ENCODE peak calls at places on chromosomes 6 and 20, in eight cellular contexts. One of them, this sample, is unnamed.

GRCh38 chr20:63698739-63699465 is 2.5 kb downstream of the TNFRSF6B start:
- DNase-seq in mammary epithelial cell: peak; percentile 94
- DNase-seq in colonic mucosa: no peak
- DNase-seq in tibial nerve: peak; percentile 19
- DNase-seq in endothelial cell of umbilical vein: peak; percentile 90
- DNase-seq in suprapubic skin: no peak
- DNase-seq in OCI-LY7: no peak
- DNase-seq in heart left ventricle: peak; percentile 44
- DNase-seq in this sample: no peak

GRCh38 chr6:10720229-10720959 is 2.5 kb upstream of the TMEM14C start:
- DNase-seq in mammary epithelial cell: peak; percentile 43
- DNase-seq in colonic mucosa: peak; percentile 74
- DNase-seq in tibial nerve: no peak
- DNase-seq in endothelial cell of umbilical vein: peak; percentile 54
- DNase-seq in suprapubic skin: no peak
- DNase-seq in OCI-LY7: no peak
- DNase-seq in heart left ventricle: peak; percentile 69
- DNase-seq in this sample: peak; percentile 60

GRCh38 chr6:72783667-72784066 is 161.8 kb downstream of the KCNQ5 start:
- DNase-seq in mammary epithelial cell: no peak
- DNase-seq in colonic mucosa: no peak
- DNase-seq in tibial nerve: no peak
- DNase-seq in endothelial cell of umbilical vein: no peak
- DNase-seq in suprapubic skin: no peak
- DNase-seq in OCI-LY7: no peak
- DNase-seq in heart left ventricle: no peak
- DNase-seq in this sample: no peak

GRCh38 chr20:47691632-47692031 is 93.6 kb downstream of the SULF2 start:
- DNase-seq in mammary epithelial cell: peak; percentile 46
- DNase-seq in colonic mucosa: no peak
- DNase-seq in tibial nerve: no peak
- DNase-seq in endothelial cell of umbilical vein: no peak
- DNase-seq in suprapubic skin: no peak
- DNase-seq in OCI-LY7: no peak
- DNase-seq in heart left ventricle: no peak
- DNase-seq in this sample: no peak

GRCh38 chr20:62501801-62502495 is 26.2 kb upstream of the GATA5 start:
- DNase-seq in mammary epithelial cell: peak; percentile 82
- DNase-seq in colonic mucosa: no peak
- DNase-seq in tibial nerve: no peak
- DNase-seq in endothelial cell of umbilical vein: peak; percentile 65
- DNase-seq in suprapubic skin: no peak
- DNase-seq in OCI-LY7: no peak
- DNase-seq in heart left ventricle: no peak
- DNase-seq in this sample: no peak

GRCh38 chr6:151546941-151547659 is 53.3 kb downstream of the CCDC170 start:
- DNase-seq in mammary epithelial cell: no peak
- DNase-seq in colonic mucosa: no peak
- DNase-seq in tibial nerve: no peak
- DNase-seq in endothelial cell of umbilical vein: no peak
- DNase-seq in suprapubic skin: no peak
- DNase-seq in OCI-LY7: no peak
- DNase-seq in heart left ventricle: no peak
- DNase-seq in this sample: no peak

GRCh38 chr20:24100370-24101011 is 111.9 kb upstream of the GGTLC1 start:
- DNase-seq in mammary epithelial cell: peak; percentile 66
- DNase-seq in colonic mucosa: peak; percentile 40
- DNase-seq in tibial nerve: peak; percentile 47
- DNase-seq in endothelial cell of umbilical vein: peak; percentile 64
- DNase-seq in suprapubic skin: no peak
- DNase-seq in OCI-LY7: peak; percentile 41
- DNase-seq in heart left ventricle: peak; percentile 38
- DNase-seq in this sample: peak; percentile 54

GRCh38 chr6:145886228-145886956 is 71.8 kb upstream of the FBXO30 start:
- DNase-seq in mammary epithelial cell: no peak
- DNase-seq in colonic mucosa: no peak
- DNase-seq in tibial nerve: no peak
- DNase-seq in endothelial cell of umbilical vein: no peak
- DNase-seq in suprapubic skin: no peak
- DNase-seq in OCI-LY7: no peak
- DNase-seq in heart left ventricle: no peak
- DNase-seq in this sample: no peak

GRCh38 chr20:42441862-42442196 is 747.9 kb downstream of the PTPRT start:
- DNase-seq in mammary epithelial cell: no peak
- DNase-seq in colonic mucosa: no peak
- DNase-seq in tibial nerve: no peak
- DNase-seq in endothelial cell of umbilical vein: no peak
- DNase-seq in suprapubic skin: no peak
- DNase-seq in OCI-LY7: no peak
- DNase-seq in heart left ventricle: no peak
- DNase-seq in this sample: no peak

GRCh38 chr6:44976677-44977405 is 351.3 kb upstream of the RUNX2 start:
- DNase-seq in mammary epithelial cell: peak; percentile 63
- DNase-seq in colonic mucosa: no peak
- DNase-seq in tibial nerve: no peak
- DNase-seq in endothelial cell of umbilical vein: no peak
- DNase-seq in suprapubic skin: no peak
- DNase-seq in OCI-LY7: no peak
- DNase-seq in heart left ventricle: no peak
- DNase-seq in this sample: no peak

GRCh38 chr6:89067796-89068195 is 12.8 kb upstream of the PNRC1 start:
- DNase-seq in mammary epithelial cell: peak; percentile 73
- DNase-seq in colonic mucosa: no peak
- DNase-seq in tibial nerve: no peak
- DNase-seq in endothelial cell of umbilical vein: no peak
- DNase-seq in suprapubic skin: no peak
- DNase-seq in OCI-LY7: no peak
- DNase-seq in heart left ventricle: no peak
- DNase-seq in this sample: no peak

GRCh38 chr6:9933674-9934073 is 481.2 kb downstream of the TFAP2A start:
- DNase-seq in mammary epithelial cell: peak; percentile 48
- DNase-seq in colonic mucosa: no peak
- DNase-seq in tibial nerve: no peak
- DNase-seq in endothelial cell of umbilical vein: no peak
- DNase-seq in suprapubic skin: no peak
- DNase-seq in OCI-LY7: no peak
- DNase-seq in heart left ventricle: no peak
- DNase-seq in this sample: no peak

GRCh38 chr20:64116016-64116415 is 8.7 kb upstream of the NPBWR2 start:
- DNase-seq in mammary epithelial cell: no peak
- DNase-seq in colonic mucosa: no peak
- DNase-seq in tibial nerve: no peak
- DNase-seq in endothelial cell of umbilical vein: no peak
- DNase-seq in suprapubic skin: peak; percentile 65
- DNase-seq in OCI-LY7: no peak
- DNase-seq in heart left ventricle: peak; percentile 12
- DNase-seq in this sample: no peak

GRCh38 chr20:34948030-34948429 is 7.6 kb downstream of the GSS start:
- DNase-seq in mammary epithelial cell: peak; percentile 67
- DNase-seq in colonic mucosa: no peak
- DNase-seq in tibial nerve: no peak
- DNase-seq in endothelial cell of umbilical vein: no peak
- DNase-seq in suprapubic skin: no peak
- DNase-seq in OCI-LY7: no peak
- DNase-seq in heart left ventricle: no peak
- DNase-seq in this sample: no peak

GRCh38 chr6:108957221-108957620 is 109.0 kb downstream of the ARMC2 start:
- DNase-seq in mammary epithelial cell: no peak
- DNase-seq in colonic mucosa: no peak
- DNase-seq in tibial nerve: no peak
- DNase-seq in endothelial cell of umbilical vein: no peak
- DNase-seq in suprapubic skin: no peak
- DNase-seq in OCI-LY7: no peak
- DNase-seq in heart left ventricle: no peak
- DNase-seq in this sample: no peak

GRCh38 chr6:13485923-13486557 is 1.4 kb downstream of the GFOD1 start:
- DNase-seq in mammary epithelial cell: peak; percentile 61
- DNase-seq in colonic mucosa: peak; percentile 37
- DNase-seq in tibial nerve: no peak
- DNase-seq in endothelial cell of umbilical vein: peak; percentile 38
- DNase-seq in suprapubic skin: no peak
- DNase-seq in OCI-LY7: peak; percentile 90
- DNase-seq in heart left ventricle: peak; percentile 37
- DNase-seq in this sample: no peak

GRCh38 chr6:69138893-69139494 is 503.9 kb downstream of the ADGRB3 start:
- DNase-seq in mammary epithelial cell: peak; percentile 30
- DNase-seq in colonic mucosa: no peak
- DNase-seq in tibial nerve: no peak
- DNase-seq in endothelial cell of umbilical vein: no peak
- DNase-seq in suprapubic skin: no peak
- DNase-seq in OCI-LY7: no peak
- DNase-seq in heart left ventricle: peak; percentile 45
- DNase-seq in this sample: no peak

GRCh38 chr6:167476844-167477595 is 152.1 kb downstream of the TTLL2 start:
- DNase-seq in mammary epithelial cell: no peak
- DNase-seq in colonic mucosa: no peak
- DNase-seq in tibial nerve: no peak
- DNase-seq in endothelial cell of umbilical vein: no peak
- DNase-seq in suprapubic skin: peak; percentile 68
- DNase-seq in OCI-LY7: no peak
- DNase-seq in heart left ventricle: no peak
- DNase-seq in this sample: no peak

GRCh38 chr6:167474171-167474570 is 149.3 kb downstream of the TTLL2 start:
- DNase-seq in mammary epithelial cell: no peak
- DNase-seq in colonic mucosa: no peak
- DNase-seq in tibial nerve: no peak
- DNase-seq in endothelial cell of umbilical vein: no peak
- DNase-seq in suprapubic skin: peak; percentile 21
- DNase-seq in OCI-LY7: no peak
- DNase-seq in heart left ventricle: no peak
- DNase-seq in this sample: no peak

GRCh38 chr6:167475947-167476346 is 151.1 kb downstream of the TTLL2 start:
- DNase-seq in mammary epithelial cell: no peak
- DNase-seq in colonic mucosa: no peak
- DNase-seq in tibial nerve: no peak
- DNase-seq in endothelial cell of umbilical vein: no peak
- DNase-seq in suprapubic skin: peak; percentile 64
- DNase-seq in OCI-LY7: no peak
- DNase-seq in heart left ventricle: no peak
- DNase-seq in this sample: no peak

GRCh38 chr6:167472876-167473275 is 148.0 kb downstream of the TTLL2 start:
- DNase-seq in mammary epithelial cell: no peak
- DNase-seq in colonic mucosa: no peak
- DNase-seq in tibial nerve: no peak
- DNase-seq in endothelial cell of umbilical vein: no peak
- DNase-seq in suprapubic skin: peak; percentile 18
- DNase-seq in OCI-LY7: no peak
- DNase-seq in heart left ventricle: no peak
- DNase-seq in this sample: no peak

DNA sequence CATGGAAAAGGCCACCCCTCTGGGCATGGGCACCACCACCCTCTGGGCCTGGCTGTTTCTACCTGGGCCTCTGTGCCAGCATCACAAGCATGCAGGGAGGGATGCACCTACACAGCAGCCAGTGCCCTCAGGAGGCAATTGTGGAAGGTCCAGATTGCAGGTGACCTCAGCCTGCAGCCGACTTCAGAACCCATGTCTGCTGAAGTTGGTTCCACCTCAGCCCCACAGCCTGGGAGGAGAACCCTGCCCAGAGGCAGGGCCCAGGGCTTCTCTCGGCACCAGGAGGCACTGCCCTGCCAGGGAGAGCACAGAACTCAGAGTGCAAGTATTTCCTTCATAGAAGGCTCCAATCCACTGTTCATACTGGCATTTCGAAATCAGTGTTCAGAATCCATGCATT is 149.8 kb downstream of the TTLL2 start:
- DNase-seq in mammary epithelial cell: no peak
- DNase-seq in colonic mucosa: no peak
- DNase-seq in tibial nerve: no peak
- DNase-seq in endothelial cell of umbilical vein: no peak
- DNase-seq in suprapubic skin: peak; percentile 52
- DNase-seq in OCI-LY7: no peak
- DNase-seq in heart left ventricle: no peak
- DNase-seq in this sample: no peak
- H3K9me3 ChIP-seq in mammary epithelial cell: peaks cover 22% of the 10 kb centered on the region
- H3K9me3 ChIP-seq in colonic mucosa: no peaks in the 10 kb centered on the region
- H3K9me3 ChIP-seq in tibial nerve: no peaks in the 10 kb centered on the region
- H3K9me3 ChIP-seq in endothelial cell of umbilical vein: no peaks in the 10 kb centered on the region
- H3K9me3 ChIP-seq in suprapubic skin: no peaks in the 10 kb centered on the region
- H3K9me3 ChIP-seq in OCI-LY7: no peaks in the 10 kb centered on the region
- H3K9me3 ChIP-seq in heart left ventricle: no peaks in the 10 kb centered on the region
- H3K9me3 ChIP-seq in this sample: no peaks in the 10 kb centered on the region

GRCh38 chr6:127464881-127465459 is 5.8 kb upstream of the KIAA0408 start:
- DNase-seq in mammary epithelial cell: peak; percentile 43
- DNase-seq in colonic mucosa: peak; percentile 57
- DNase-seq in tibial nerve: peak; percentile 61
- DNase-seq in endothelial cell of umbilical vein: peak; percentile 59
- DNase-seq in suprapubic skin: peak; percentile 81
- DNase-seq in OCI-LY7: peak; percentile 37
- DNase-seq in heart left ventricle: peak; percentile 51
- DNase-seq in this sample: peak; percentile 76
- TF ChIP-seq CTCF in mammary epithelial cell: peak; percentile 93
- TF ChIP-seq CTCF in colonic mucosa: peak; percentile 71
- TF ChIP-seq CTCF in tibial nerve: peak; percentile 68
- TF ChIP-seq CTCF in endothelial cell of umbilical vein: peak; percentile 91
- TF ChIP-seq CTCF in suprapubic skin: peak; percentile 46
- TF ChIP-seq CTCF in OCI-LY7: peak; percentile 85
- TF ChIP-seq CTCF in heart left ventricle: peak; percentile 69
- TF ChIP-seq CTCF in this sample: peak; percentile 54

GRCh38 chr6:168348186-168348585 is 28.6 kb upstream of the DACT2 start:
- DNase-seq in mammary epithelial cell: no peak
- DNase-seq in colonic mucosa: no peak
- DNase-seq in tibial nerve: no peak
- DNase-seq in endothelial cell of umbilical vein: no peak
- DNase-seq in suprapubic skin: no peak
- DNase-seq in OCI-LY7: no peak
- DNase-seq in heart left ventricle: no peak
- DNase-seq in this sample: no peak
- H3K9me3 ChIP-seq in mammary epithelial cell: peaks cover 41% of the 10 kb centered on the region
- H3K9me3 ChIP-seq in colonic mucosa: no peaks in the 10 kb centered on the region
- H3K9me3 ChIP-seq in tibial nerve: no peaks in the 10 kb centered on the region
- H3K9me3 ChIP-seq in endothelial cell of umbilical vein: no peaks in the 10 kb centered on the region
- H3K9me3 ChIP-seq in suprapubic skin: no peaks in the 10 kb centered on the region
- H3K9me3 ChIP-seq in OCI-LY7: no peaks in the 10 kb centered on the region
- H3K9me3 ChIP-seq in heart left ventricle: no peaks in the 10 kb centered on the region
- H3K9me3 ChIP-seq in this sample: peaks cover 8% of the 10 kb centered on the region

GRCh38 chr6:158283304-158284005 is 28.8 kb upstream of the TULP4 start:
- DNase-seq in mammary epithelial cell: peak; percentile 18
- DNase-seq in colonic mucosa: no peak
- DNase-seq in tibial nerve: no peak
- DNase-seq in endothelial cell of umbilical vein: no peak
- DNase-seq in suprapubic skin: no peak
- DNase-seq in OCI-LY7: peak; percentile 22
- DNase-seq in heart left ventricle: no peak
- DNase-seq in this sample: no peak
- TF ChIP-seq CTCF in mammary epithelial cell: no peak
- TF ChIP-seq CTCF in colonic mucosa: no peak
- TF ChIP-seq CTCF in tibial nerve: no peak
- TF ChIP-seq CTCF in endothelial cell of umbilical vein: no peak
- TF ChIP-seq CTCF in suprapubic skin: no peak
- TF ChIP-seq CTCF in OCI-LY7: peak; percentile 14
- TF ChIP-seq CTCF in heart left ventricle: no peak
- TF ChIP-seq CTCF in this sample: no peak

This sample was measured in lung.